ENCODE peak calls at places on chromosomes 3 and 15, in four cellular contexts. One of them, this sample, is unnamed.

GRCh38 chr3:50564321-50564720 is 3.2 kb downstream of the C3orf18 start:
- DNase-seq in H9: no peak
- DNase-seq in IMR-90: no peak
- DNase-seq in mesendoderm: no peak
- DNase-seq in this sample: no peak

GRCh38 chr15:78422571-78423340 is 15.3 kb upstream of the IREB2 start:
- DNase-seq in IMR-90: peak; percentile 45
- DNase-seq in mesendoderm: peak; percentile 71
- DNase-seq in H9: peak; percentile 67
- DNase-seq in this sample: peak; percentile 55

GRCh38 chr3:188123170-188123920 is 30.6 kb upstream of the LPP start:
- DNase-seq in mesendoderm: no peak
- DNase-seq in IMR-90: peak; percentile 57
- DNase-seq in H9: no peak
- DNase-seq in this sample: no peak

GRCh38 chr3:177601120-177601519 is 403.8 kb upstream of the TBL1XR1 start:
- DNase-seq in IMR-90: no peak
- DNase-seq in mesendoderm: no peak
- DNase-seq in H9: no peak
- DNase-seq in this sample: no peak

GRCh38 chr3:48468329-48468731 is 21.8 kb downstream of the ATRIP start:
- DNase-seq in mesendoderm: no peak
- DNase-seq in H9: no peak
- DNase-seq in IMR-90: no peak
- DNase-seq in this sample: no peak

GRCh38 chr15:78638658-78639314 is 2.2 kb downstream of the CHRNB4 start:
- DNase-seq in IMR-90: peak; percentile 19
- DNase-seq in mesendoderm: peak; percentile 84
- DNase-seq in H9: peak; percentile 82
- DNase-seq in this sample: peak; percentile 77

GRCh38 chr3:16205156-16205870 is 30.8 kb downstream of the GALNT15 start:
- DNase-seq in IMR-90: peak; percentile 56
- DNase-seq in mesendoderm: no peak
- DNase-seq in H9: no peak
- DNase-seq in this sample: no peak

GRCh38 chr3:104519468-104519867 is 847.2 kb upstream of the ALCAM start:
- DNase-seq in H9: no peak
- DNase-seq in IMR-90: no peak
- DNase-seq in mesendoderm: peak; percentile 14
- DNase-seq in this sample: no peak

GRCh38 chr15:85828869-85829268 is 34.1 kb upstream of the KLHL25 start:
- DNase-seq in mesendoderm: peak; percentile 47
- DNase-seq in H9: no peak
- DNase-seq in IMR-90: no peak
- DNase-seq in this sample: no peak

GRCh38 chr15:57111002-57111401 is 192.6 kb downstream of the TCF12 start:
- DNase-seq in IMR-90: no peak
- DNase-seq in mesendoderm: peak; percentile 35
- DNase-seq in H9: no peak
- DNase-seq in this sample: no peak

GRCh38 chr3:106691476-106691875 is 685.8 kb upstream of the CCDC54 start:
- DNase-seq in IMR-90: no peak
- DNase-seq in mesendoderm: no peak
- DNase-seq in H9: no peak
- DNase-seq in this sample: no peak

GRCh38 chr3:9797196-9797945 is 4.5 kb downstream of the ARPC4 start:
- DNase-seq in H9: no peak
- DNase-seq in mesendoderm: no peak
- DNase-seq in IMR-90: no peak
- DNase-seq in this sample: no peak

GRCh38 chr3:180855364-180855763 is 57.1 kb upstream of the FXR1 start:
- DNase-seq in IMR-90: no peak
- DNase-seq in mesendoderm: peak; percentile 91
- DNase-seq in H9: peak; percentile 81
- DNase-seq in this sample: peak; percentile 11

GRCh38 chr15:93088200-93088980 is 621 bp downstream of the RGMA start:
- DNase-seq in H9: peak; percentile 61
- DNase-seq in IMR-90: no peak
- DNase-seq in mesendoderm: peak; percentile 54
- DNase-seq in this sample: peak; percentile 51

GRCh38 chr3:30894521-30895289 is at the start of gene GADL1:
- DNase-seq in H9: peak; percentile 54
- DNase-seq in mesendoderm: peak; percentile 35
- DNase-seq in IMR-90: peak; percentile 8
- DNase-seq in this sample: peak; percentile 27

GRCh38 chr3:117628896-117629295 is 919.3 kb downstream of the TUSC7 start:
- DNase-seq in H9: no peak
- DNase-seq in IMR-90: peak; percentile 92
- DNase-seq in mesendoderm: no peak
- DNase-seq in this sample: no peak

GRCh38 chr15:32908135-32908801 is 190.5 kb downstream of the GREM1 start:
- DNase-seq in mesendoderm: no peak
- DNase-seq in IMR-90: peak; percentile 87
- DNase-seq in H9: no peak
- DNase-seq in this sample: no peak

GRCh38 chr15:41648770-41649169 is 11.4 kb upstream of the MGA start:
- DNase-seq in H9: no peak
- DNase-seq in mesendoderm: no peak
- DNase-seq in IMR-90: peak; percentile 84
- DNase-seq in this sample: no peak

GRCh38 chr15:69807752-69808151 is 290.0 kb downstream of the TLE3 start:
- DNase-seq in mesendoderm: no peak
- DNase-seq in IMR-90: peak; percentile 54
- DNase-seq in H9: no peak
- DNase-seq in this sample: no peak

GRCh38 chr15:33722005-33722672 is 246.2 kb upstream of the CHRM5 start:
- DNase-seq in H9: no peak
- DNase-seq in IMR-90: peak; percentile 77
- DNase-seq in mesendoderm: no peak
- DNase-seq in this sample: no peak

GRCh38 chr3:184345678-184346144 is 8.3 kb downstream of the FAM131A start:
- DNase-seq in IMR-90: peak; percentile 50
- DNase-seq in H9: peak; percentile 92
- DNase-seq in mesendoderm: peak; percentile 96
- DNase-seq in this sample: peak; percentile 52

GRCh38 chr3:184160456-184160855 is 5.3 kb downstream of the DVL3 start:
- DNase-seq in mesendoderm: no peak
- DNase-seq in H9: no peak
- DNase-seq in IMR-90: peak; percentile 80
- DNase-seq in this sample: no peak

GRCh38 chr15:62035256-62035908 is 24.9 kb downstream of the VPS13C start:
- DNase-seq in mesendoderm: no peak
- DNase-seq in H9: no peak
- DNase-seq in IMR-90: peak; percentile 75
- DNase-seq in this sample: no peak

GRCh38 chr15:70111203-70112017 is 13.7 kb upstream of the TLE3 start:
- DNase-seq in IMR-90: peak; percentile 73
- DNase-seq in mesendoderm: peak; percentile 97
- DNase-seq in H9: peak; percentile 87
- DNase-seq in this sample: peak; percentile 93

GRCh38 chr3:122946185-122946584 is 81.4 kb downstream of the SEMA5B start:
- DNase-seq in mesendoderm: no peak
- DNase-seq in IMR-90: no peak
- DNase-seq in H9: no peak
- DNase-seq in this sample: no peak

GRCh38 chr15:77480859-77481258 is 60.2 kb downstream of the HMG20A start:
- DNase-seq in mesendoderm: no peak
- DNase-seq in IMR-90: no peak
- DNase-seq in H9: no peak
- DNase-seq in this sample: no peak

GRCh38 chr3:21056293-21056692 is 694.7 kb downstream of the ZNF385D start:
- DNase-seq in IMR-90: no peak
- DNase-seq in mesendoderm: no peak
- DNase-seq in H9: no peak
- DNase-seq in this sample: no peak

GRCh38 chr3:51959651-51960050 is 4.5 kb downstream of the GPR62 start:
- DNase-seq in mesendoderm: no peak
- DNase-seq in IMR-90: no peak
- DNase-seq in H9: no peak
- DNase-seq in this sample: no peak

GRCh38 chr15:48975713-48976419 is 12.1 kb upstream of the SHC4 start:
- DNase-seq in mesendoderm: peak; percentile 92
- DNase-seq in IMR-90: peak; percentile 69
- DNase-seq in H9: peak; percentile 87
- DNase-seq in this sample: peak; percentile 84

GRCh38 chr15:29952245-29952644 is 130.0 kb upstream of the TJP1 start:
- DNase-seq in H9: no peak
- DNase-seq in IMR-90: no peak
- DNase-seq in mesendoderm: no peak
- DNase-seq in this sample: no peak

GRCh38 chr15:65580287-65580686 is 30.6 kb downstream of the INTS14 start:
- DNase-seq in mesendoderm: peak; percentile 26
- DNase-seq in IMR-90: peak; percentile 86
- DNase-seq in H9: no peak
- DNase-seq in this sample: no peak

GRCh38 chr3:78880588-78881461 is 887.0 kb downstream of the ROBO1 start:
- DNase-seq in mesendoderm: no peak
- DNase-seq in IMR-90: no peak
- DNase-seq in H9: no peak
- DNase-seq in this sample: no peak

GRCh38 chr3:46276497-46277099 is 34.3 kb downstream of the CCR3 start:
- DNase-seq in IMR-90: no peak
- DNase-seq in mesendoderm: peak; percentile 65
- DNase-seq in H9: peak; percentile 73
- DNase-seq in this sample: no peak

GRCh38 chr3:10023587-10024310 is 2.5 kb upstream of the FANCD2 start:
- DNase-seq in mesendoderm: no peak
- DNase-seq in IMR-90: peak; percentile 95
- DNase-seq in H9: no peak
- DNase-seq in this sample: no peak

GRCh38 chr3:10505050-10505790 is at the start of gene ATP2B2:
- DNase-seq in IMR-90: no peak
- DNase-seq in H9: peak; percentile 61
- DNase-seq in mesendoderm: peak; percentile 21
- DNase-seq in this sample: peak; percentile 24

DNA sequence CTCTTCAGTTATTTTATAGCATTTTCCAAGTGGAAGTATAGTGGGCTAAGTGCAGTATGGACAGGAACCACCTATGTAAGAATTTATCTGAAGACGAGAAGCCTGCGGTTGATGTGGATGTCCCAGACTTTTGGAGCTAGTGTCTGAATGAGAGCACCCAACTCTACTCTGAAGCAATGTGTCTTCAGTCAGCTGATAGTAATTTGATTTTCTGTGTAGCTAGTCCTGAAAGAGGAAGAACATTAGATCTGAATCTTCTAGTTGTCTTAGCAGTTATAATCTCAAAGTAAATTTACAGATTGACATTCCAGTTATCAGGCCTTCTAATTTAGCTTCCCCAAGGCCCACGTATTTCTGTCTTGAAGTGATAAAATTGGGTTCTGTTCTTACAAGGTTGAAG is 1.4 kb downstream of the TCAIM start:
- DNase-seq in H9: no peak
- DNase-seq in IMR-90: no peak
- DNase-seq in mesendoderm: no peak
- DNase-seq in this sample: no peak
- H3K4ac ChIP-seq in H9: no peak overlapping the region
- H3K4ac ChIP-seq in IMR-90: peak overlapping the region; percentile 23
- H3K4ac ChIP-seq in mesendoderm: no peak overlapping the region
- H3K4ac ChIP-seq in this sample: no peak overlapping the region

DNA sequence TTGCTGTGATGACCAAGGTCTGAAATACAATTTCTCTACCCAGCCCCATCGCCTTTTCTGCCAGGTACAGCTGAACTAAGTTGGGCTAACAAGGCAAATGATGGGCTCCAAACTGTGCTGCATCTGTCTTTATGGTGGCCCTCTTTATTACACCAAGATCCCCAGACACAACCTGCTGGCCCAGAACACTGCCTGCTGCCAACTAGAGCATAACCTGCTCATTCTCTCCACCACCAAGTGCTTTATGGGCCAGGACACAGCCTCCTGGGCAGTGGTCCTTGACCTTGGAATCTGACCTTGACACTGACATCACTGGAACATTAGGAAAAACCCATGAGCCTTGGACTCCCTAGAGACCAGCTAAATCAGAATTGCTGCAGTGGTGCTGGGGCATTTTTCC is 3.3 kb downstream of the LINS1 start:
- DNase-seq in mesendoderm: no peak
- DNase-seq in IMR-90: no peak
- DNase-seq in H9: no peak
- DNase-seq in this sample: no peak
- H3K4me2 ChIP-seq in mesendoderm: no peak overlapping the region
- H3K4me2 ChIP-seq in IMR-90: no peak overlapping the region
- H3K4me2 ChIP-seq in H9: no peak overlapping the region
- H3K4me2 ChIP-seq in this sample: no peak overlapping the region

GRCh38 chr3:134462236-134463059 is 23.3 kb downstream of the ANAPC13 start:
- DNase-seq in IMR-90: peak; percentile 91
- DNase-seq in mesendoderm: no peak
- DNase-seq in H9: no peak
- DNase-seq in this sample: no peak
- H3K4ac ChIP-seq in IMR-90: peak overlapping the region; percentile 97
- H3K4ac ChIP-seq in mesendoderm: peak overlapping the region; percentile 9
- H3K4ac ChIP-seq in H9: no peak overlapping the region
- H3K4ac ChIP-seq in this sample: no peak overlapping the region

GRCh38 chr15:89315375-89315929 is 19.2 kb downstream of the POLG start:
- DNase-seq in mesendoderm: no peak
- DNase-seq in IMR-90: no peak
- DNase-seq in H9: no peak
- DNase-seq in this sample: no peak

GRCh38 chr15:89321521-89322410 is 12.9 kb downstream of the POLG start:
- DNase-seq in IMR-90: no peak
- DNase-seq in H9: no peak
- DNase-seq in mesendoderm: no peak
- DNase-seq in this sample: no peak

GRCh38 chr15:89320200-89320599 is 14.4 kb downstream of the POLG start:
- DNase-seq in IMR-90: no peak
- DNase-seq in mesendoderm: no peak
- DNase-seq in H9: no peak
- DNase-seq in this sample: no peak

GRCh38 chr15:89322822-89323221 is 11.8 kb downstream of the POLG start:
- DNase-seq in IMR-90: no peak
- DNase-seq in H9: no peak
- DNase-seq in mesendoderm: no peak
- DNase-seq in this sample: no peak

GRCh38 chr15:89317188-89317720 is 17.4 kb downstream of the POLG start:
- DNase-seq in IMR-90: no peak
- DNase-seq in mesendoderm: no peak
- DNase-seq in H9: no peak
- DNase-seq in this sample: no peak
- H3K4me2 ChIP-seq in IMR-90: no peak overlapping the region
- H3K4me2 ChIP-seq in mesendoderm: no peak overlapping the region
- H3K4me2 ChIP-seq in H9: no peak overlapping the region
- H3K4me2 ChIP-seq in this sample: no peak overlapping the region